ENCODE peak calls at places on chromosomes 1 and 21, in five cellular contexts. B is putamen; G is GM19239; J is fibroblast of the aortic adventitia; R is stimulated activated naive CD8-positive, alpha-beta T cell treated with anti-CD3 and anti-CD28 coated beads, Interleukin-15, Interleukin-2, amounts not matched to agents 100 U/mL and 50 U/mL, for 24 hours. M is an unnamed sample.

GRCh38 chr1:46991083-46991923 is 32.2 kb upstream of the CYP4X1 start:
- DNase-seq in B (no peak), G (no peak), J (no peak), R (no peak), M (no peak)

GRCh38 chr1:6440198-6441126 is 15.9 kb downstream of the ESPN start:
- DNase-seq in B (no peak), G (no peak), J (no peak), R (peak), M (peak)

GRCh38 chr1:12531169-12531479 is 86.9 kb downstream of the DHRS3 start:
- DNase-seq in B (no peak), G (no peak), J (no peak), R (no peak), M (no peak)

GRCh38 chr1:112618114-112618720 is 724 bp downstream of the ST7L start:
- DNase-seq in B (no peak), G (no peak), J (peak), R (no peak), M (peak)

GRCh38 chr21:37645848-37646247 is 270.4 kb downstream of the KCNJ6 start:
- DNase-seq in B (no peak), G (no peak), J (no peak), R (no peak), M (no peak)

GRCh38 chr1:15090373-15090772 is 63.2 kb upstream of the TMEM51 start:
- DNase-seq in B (no peak), G (peak), J (no peak), R (peak), M (no peak)

GRCh38 chr1:203408485-203409229 is 57.7 kb upstream of the FMOD start:
- DNase-seq in B (peak), G (no peak), J (peak), R (no peak), M (no peak)

GRCh38 chr1:228455715-228456114 is 31.5 kb upstream of the RNF187 start:
- DNase-seq in B (no peak), G (no peak), J (peak), R (no peak), M (no peak)

GRCh38 chr1:212341090-212341489 is 55.9 kb downstream of the PPP2R5A start:
- DNase-seq in B (no peak), G (no peak), J (no peak), R (no peak), M (no peak)

GRCh38 chr1:186191511-186191910 is 183.5 kb downstream of the TPR start:
- DNase-seq in B (no peak), G (no peak), J (no peak), R (no peak), M (no peak)

GRCh38 chr1:224500802-224501201 is 66.2 kb upstream of the WDR26 start:
- DNase-seq in B (no peak), G (no peak), J (no peak), R (no peak), M (no peak)

GRCh38 chr1:117336087-117336817 is 31.0 kb upstream of the MAN1A2 start:
- DNase-seq in B (peak), G (no peak), J (no peak), R (no peak), M (no peak)

GRCh38 chr1:118326960-118327629 is 142.1 kb upstream of the SPAG17 start:
- DNase-seq in B (no peak), G (no peak), J (no peak), R (no peak), M (no peak)

GRCh38 chr1:171794085-171794484 is 12.6 kb downstream of the METTL13 start:
- DNase-seq in B (no peak), G (no peak), J (peak), R (peak), M (no peak)

GRCh38 chr1:21910528-21911204 is 26.4 kb downstream of the HSPG2 start:
- DNase-seq in B (no peak), G (no peak), J (no peak), R (no peak), M (no peak)

GRCh38 chr1:100038401-100039306 is 68.9 kb downstream of the SLC35A3 start:
- DNase-seq in B (peak), G (peak), J (peak), R (peak), M (peak)

GRCh38 chr1:160204526-160205241 is 500 bp upstream of the PEA15 start:
- DNase-seq in B (no peak), G (peak), J (no peak), R (peak), M (peak)